ENCODE peak calls at places on chromosomes 7 and 10, in nine cellular contexts. J is hepatic stellate cell; D is iris pigment epithelial cell; R is thoracic aorta; N is effector memory CD8-positive, alpha-beta T cell; W is bronchial epithelial cell; U is GM03348; P is activated effector memory CD4-positive, alpha-beta T cell treated with Interleukin-2 at 50 U/mL for 16 hours; S is activated naive CD8-positive, alpha-beta T cell treated with anti-CD3 and anti-CD28 coated beads, Interleukin-2, amount 50 U/mL, for 24 hours. Q is an unnamed sample.

GRCh38 chr10:86966008-86966654 is 2.2 kb upstream of the ADIRF start:
- DNase-seq in W (no peak), S (peak; percentile 22), U (no peak), N (no peak), D (no peak), R (no peak), J (no peak), P (no peak), Q (no peak)

GRCh38 chr10:11823122-11823988 is at the start of gene PROSER2:
- DNase-seq in U (peak; percentile 80), P (peak; percentile 20), J (peak; percentile 26), D (peak; percentile 73), R (no peak), W (no peak), S (peak; percentile 50), N (peak; percentile 20), Q (peak; percentile 15)

GRCh38 chr10:85624511-85624910 is 742.1 kb downstream of the GRID1 start:
- DNase-seq in J (no peak), N (no peak), S (no peak), W (no peak), D (no peak), P (no peak), U (no peak), R (no peak), Q (no peak)

GRCh38 chr7:28998110-28998509 is 40.0 kb upstream of the TRIL start:
- DNase-seq in J (no peak), D (no peak), P (no peak), N (no peak), W (no peak), U (no peak), R (no peak), S (no peak), Q (no peak)

GRCh38 chr7:74183653-74184450 is 9.7 kb downstream of the EIF4H start:
- DNase-seq in N (peak; percentile 16), P (no peak), U (no peak), W (no peak), R (no peak), J (no peak), S (no peak), D (no peak), Q (peak; percentile 15)

GRCh38 chr10:24168258-24169170 is 40.4 kb upstream of the KIAA1217 start:
- DNase-seq in R (no peak), W (peak; percentile 14), P (no peak), U (no peak), D (no peak), S (no peak), N (no peak), J (no peak), Q (no peak)

GRCh38 chr10:122331615-122332446 is 42.7 kb upstream of the PLEKHA1 start:
- DNase-seq in D (no peak), S (no peak), W (peak; percentile 47), J (no peak), U (no peak), N (no peak), P (no peak), R (no peak), Q (no peak)

GRCh38 chr7:29564455-29565185 is 985 bp downstream of the PRR15 start:
- DNase-seq in J (peak; percentile 77), N (no peak), W (peak; percentile 73), U (peak; percentile 94), R (no peak), P (no peak), S (peak; percentile 7), D (peak; percentile 72), Q (no peak)

GRCh38 chr7:1247527-1248041 is 14.9 kb downstream of the UNCX start:
- DNase-seq in J (no peak), R (no peak), N (no peak), D (no peak), W (no peak), S (no peak), U (no peak), P (no peak), Q (no peak)

GRCh38 chr10:9214618-9215017 is 1160.1 kb downstream of the GATA3 start:
- DNase-seq in D (no peak), N (no peak), W (no peak), S (no peak), P (no peak), R (no peak), U (no peak), J (no peak), Q (no peak)

GRCh38 chr10:49157229-49157628 is 23.4 kb upstream of the FAM170B start:
- DNase-seq in U (no peak), R (no peak), P (no peak), S (no peak), N (no peak), D (no peak), W (no peak), J (no peak), Q (peak; percentile 64)

GRCh38 chr7:153061913-153062528 is 302.5 kb downstream of the ACTR3B start:
- DNase-seq in P (no peak), D (no peak), R (no peak), S (peak; percentile 5), W (no peak), J (no peak), N (no peak), U (no peak), Q (no peak)

GRCh38 chr10:132509506-132510173 is 27.9 kb upstream of the INPP5A start:
- DNase-seq in U (no peak), S (no peak), P (no peak), D (no peak), W (no peak), R (no peak), J (no peak), N (no peak), Q (no peak)

GRCh38 chr7:67100956-67101361 is 104.3 kb downstream of the TYW1 start:
- DNase-seq in J (no peak), U (no peak), D (peak; percentile 15), R (no peak), W (no peak), S (no peak), N (no peak), P (no peak), Q (no peak)

GRCh38 chr7:151245360-151246160 is 2.9 kb downstream of the SMARCD3 start:
- DNase-seq in N (peak; percentile 72), J (peak; percentile 89), P (peak; percentile 50), S (peak; percentile 73), R (no peak), U (peak; percentile 90), D (no peak), W (no peak), Q (peak; percentile 74)

GRCh38 chr7:88377421-88377820 is 70.7 kb upstream of the STEAP4 start:
- DNase-seq in P (no peak), J (no peak), W (peak; percentile 23), U (no peak), D (no peak), R (no peak), S (no peak), N (no peak), Q (no peak)

GRCh38 chr7:39184387-39184786 is 206.7 kb downstream of the POU6F2 start:
- DNase-seq in D (no peak), U (no peak), W (no peak), J (no peak), N (no peak), P (no peak), S (no peak), R (no peak), Q (no peak)

GRCh38 chr7:15669443-15669842 is 17.0 kb downstream of the MEOX2 start:
- DNase-seq in J (no peak), U (no peak), N (no peak), D (no peak), R (no peak), S (no peak), P (no peak), W (no peak), Q (no peak)

GRCh38 chr7:125386211-125386610 is 456.6 kb upstream of the POT1 start:
- DNase-seq in D (no peak), R (no peak), N (no peak), W (no peak), P (no peak), S (no peak), J (no peak), U (no peak), Q (no peak)

GRCh38 chr7:141409911-141410329 is 141.3 kb upstream of the AGK start:
- DNase-seq in S (no peak), W (no peak), R (no peak), P (no peak), U (no peak), N (no peak), D (no peak), J (no peak), Q (no peak)

GRCh38 chr7:155058861-155059355 is 11.2 kb upstream of the HTR5A start:
- DNase-seq in R (no peak), J (no peak), P (no peak), U (no peak), S (no peak), W (no peak), N (no peak), D (no peak), Q (no peak)

GRCh38 chr10:13526952-13527863 is 1.6 kb downstream of the BEND7 start:
- DNase-seq in R (no peak), S (no peak), W (peak; percentile 91), D (peak; percentile 87), U (peak; percentile 79), J (peak; percentile 31), N (no peak), P (no peak), Q (no peak)

GRCh38 chr7:130485734-130486113 is 6.2 kb upstream of the MEST start:
- DNase-seq in N (no peak), J (no peak), S (no peak), W (no peak), U (no peak), R (no peak), P (no peak), D (no peak), Q (no peak)

GRCh38 chr10:130023454-130024230 is 59.6 kb upstream of the EBF3 start:
- DNase-seq in P (no peak), U (no peak), S (no peak), N (no peak), J (no peak), R (no peak), D (no peak), W (no peak), Q (no peak)

GRCh38 chr10:58641095-58641531 is 128.4 kb downstream of the BICC1 start:
- DNase-seq in R (no peak), W (peak; percentile 73), S (no peak), N (no peak), D (peak; percentile 92), P (no peak), J (peak; percentile 35), U (peak; percentile 75), Q (no peak)

GRCh38 chr7:41334071-41334862 is 368.6 kb downstream of the INHBA start:
- DNase-seq in U (no peak), R (no peak), N (no peak), P (no peak), D (no peak), S (no peak), W (no peak), J (no peak), Q (no peak)